ENCODE peak calls at places on chromosomes 11 and 22, in six cellular contexts. One of them, this sample, is unnamed.

GRCh38 chr11:15300282-15300681 is 185.6 kb downstream of the INSC start:
- DNase-seq in HCT116: no peak
- DNase-seq in HepG2: no peak
- DNase-seq in K562: no peak
- DNase-seq in GM12878: no peak
- DNase-seq in H1: no peak
- DNase-seq in this sample: no peak

GRCh38 chr11:70431611-70432010 is 33.3 kb downstream of the CTTN start:
- DNase-seq in H1: no peak
- DNase-seq in HCT116: no peak
- DNase-seq in K562: no peak
- DNase-seq in HepG2: no peak
- DNase-seq in GM12878: no peak
- DNase-seq in this sample: no peak

GRCh38 chr11:93921695-93922468 is 71.5 kb upstream of the VSTM5 start:
- DNase-seq in HepG2: peak
- DNase-seq in K562: peak
- DNase-seq in HCT116: peak
- DNase-seq in H1: peak
- DNase-seq in GM12878: peak
- DNase-seq in this sample: peak

GRCh38 chr22:25169278-25170031 is 30.2 kb upstream of the CRYBB3 start:
- DNase-seq in HCT116: peak
- DNase-seq in K562: no peak
- DNase-seq in HepG2: peak
- DNase-seq in H1: no peak
- DNase-seq in GM12878: no peak
- DNase-seq in this sample: no peak

GRCh38 chr11:38582151-38582550 is 1984.1 kb upstream of the RAG2 start:
- DNase-seq in K562: no peak
- DNase-seq in HCT116: no peak
- DNase-seq in GM12878: no peak
- DNase-seq in HepG2: no peak
- DNase-seq in H1: no peak
- DNase-seq in this sample: no peak

GRCh38 chr22:17106785-17107546 is 14.2 kb downstream of the TMEM121B start:
- DNase-seq in HepG2: no peak
- DNase-seq in GM12878: no peak
- DNase-seq in H1: no peak
- DNase-seq in HCT116: no peak
- DNase-seq in K562: no peak
- DNase-seq in this sample: no peak

GRCh38 chr11:88178211-88178610 is 3.0 kb upstream of the RAB38 start:
- DNase-seq in K562: no peak
- DNase-seq in HCT116: no peak
- DNase-seq in H1: no peak
- DNase-seq in HepG2: no peak
- DNase-seq in GM12878: no peak
- DNase-seq in this sample: no peak

GRCh38 chr22:36930041-36930935 is 16.9 kb downstream of the CSF2RB start:
- DNase-seq in H1: peak
- DNase-seq in GM12878: no peak
- DNase-seq in HepG2: no peak
- DNase-seq in K562: no peak
- DNase-seq in HCT116: no peak
- DNase-seq in this sample: no peak

GRCh38 chr11:132312616-132313210 is 942.3 kb downstream of the NTM start:
- DNase-seq in HCT116: no peak
- DNase-seq in H1: no peak
- DNase-seq in HepG2: no peak
- DNase-seq in GM12878: no peak
- DNase-seq in K562: peak
- DNase-seq in this sample: peak

GRCh38 chr11:65113361-65113756 is 1.7 kb downstream of the TM7SF2 start:
- DNase-seq in HepG2: no peak
- DNase-seq in H1: no peak
- DNase-seq in K562: no peak
- DNase-seq in GM12878: no peak
- DNase-seq in HCT116: no peak
- DNase-seq in this sample: no peak

GRCh38 chr11:37110383-37110782 is 512.3 kb upstream of the RAG2 start:
- DNase-seq in H1: no peak
- DNase-seq in K562: no peak
- DNase-seq in HepG2: no peak
- DNase-seq in GM12878: no peak
- DNase-seq in HCT116: no peak
- DNase-seq in this sample: no peak

GRCh38 chr11:64745523-64746328 is 1.8 kb upstream of the RASGRP2 start:
- DNase-seq in GM12878: no peak
- DNase-seq in H1: peak
- DNase-seq in K562: peak
- DNase-seq in HCT116: no peak
- DNase-seq in HepG2: no peak
- DNase-seq in this sample: peak

GRCh38 chr11:2085251-2086066 is 53.7 kb downstream of the IGF2 start:
- DNase-seq in GM12878: no peak
- DNase-seq in H1: no peak
- DNase-seq in HepG2: no peak
- DNase-seq in K562: no peak
- DNase-seq in HCT116: no peak
- DNase-seq in this sample: no peak

GRCh38 chr11:89405629-89406028 is 85.5 kb downstream of the NOX4 start:
- DNase-seq in GM12878: no peak
- DNase-seq in HepG2: no peak
- DNase-seq in H1: no peak
- DNase-seq in HCT116: peak
- DNase-seq in K562: no peak
- DNase-seq in this sample: no peak

GRCh38 chr11:124719534-124719933 is 20.2 kb upstream of the NRGN start:
- DNase-seq in HepG2: no peak
- DNase-seq in GM12878: no peak
- DNase-seq in H1: no peak
- DNase-seq in K562: no peak
- DNase-seq in HCT116: no peak
- DNase-seq in this sample: no peak

GRCh38 chr22:36585841-36586240 is 56.9 kb upstream of the EIF3D start:
- DNase-seq in GM12878: no peak
- DNase-seq in H1: no peak
- DNase-seq in K562: no peak
- DNase-seq in HepG2: no peak
- DNase-seq in HCT116: no peak
- DNase-seq in this sample: no peak

GRCh38 chr11:107598225-107599139 is 7.5 kb downstream of the ELMOD1 start:
- DNase-seq in GM12878: no peak
- DNase-seq in HepG2: no peak
- DNase-seq in K562: peak
- DNase-seq in H1: peak
- DNase-seq in HCT116: peak
- DNase-seq in this sample: peak

GRCh38 chr22:19540394-19540793 is 16.2 kb upstream of the CLDN5 start:
- DNase-seq in H1: no peak
- DNase-seq in GM12878: no peak
- DNase-seq in HCT116: no peak
- DNase-seq in HepG2: no peak
- DNase-seq in K562: no peak
- DNase-seq in this sample: no peak

GRCh38 chr22:43848366-43849171 is 13.7 kb downstream of the SULT4A1 start:
- DNase-seq in GM12878: no peak
- DNase-seq in K562: no peak
- DNase-seq in HCT116: peak
- DNase-seq in HepG2: no peak
- DNase-seq in H1: no peak
- DNase-seq in this sample: peak

GRCh38 chr11:66015094-66015881 is 3.5 kb downstream of the CST6 start:
- DNase-seq in HepG2: no peak
- DNase-seq in K562: no peak
- DNase-seq in GM12878: no peak
- DNase-seq in HCT116: peak
- DNase-seq in H1: no peak
- DNase-seq in this sample: no peak

GRCh38 chr11:130162733-130163132 is 3.2 kb downstream of the ST14 start:
- DNase-seq in HCT116: no peak
- DNase-seq in GM12878: no peak
- DNase-seq in HepG2: no peak
- DNase-seq in H1: no peak
- DNase-seq in K562: no peak
- DNase-seq in this sample: no peak

GRCh38 chr11:130161441-130161840 is 1.9 kb downstream of the ST14 start:
- DNase-seq in H1: no peak
- DNase-seq in HepG2: no peak
- DNase-seq in K562: no peak
- DNase-seq in GM12878: no peak
- DNase-seq in HCT116: no peak
- DNase-seq in this sample: no peak

GRCh38 chr11:130165601-130166456 is 6.2 kb downstream of the ST14 start:
- DNase-seq in K562: no peak
- DNase-seq in HepG2: no peak
- DNase-seq in GM12878: no peak
- DNase-seq in H1: no peak
- DNase-seq in HCT116: no peak
- DNase-seq in this sample: no peak

GRCh38 chr11:130164221-130164570 is 4.6 kb downstream of the ST14 start:
- DNase-seq in H1: no peak
- DNase-seq in K562: no peak
- DNase-seq in HCT116: no peak
- DNase-seq in GM12878: no peak
- DNase-seq in HepG2: no peak
- DNase-seq in this sample: no peak

DNA sequence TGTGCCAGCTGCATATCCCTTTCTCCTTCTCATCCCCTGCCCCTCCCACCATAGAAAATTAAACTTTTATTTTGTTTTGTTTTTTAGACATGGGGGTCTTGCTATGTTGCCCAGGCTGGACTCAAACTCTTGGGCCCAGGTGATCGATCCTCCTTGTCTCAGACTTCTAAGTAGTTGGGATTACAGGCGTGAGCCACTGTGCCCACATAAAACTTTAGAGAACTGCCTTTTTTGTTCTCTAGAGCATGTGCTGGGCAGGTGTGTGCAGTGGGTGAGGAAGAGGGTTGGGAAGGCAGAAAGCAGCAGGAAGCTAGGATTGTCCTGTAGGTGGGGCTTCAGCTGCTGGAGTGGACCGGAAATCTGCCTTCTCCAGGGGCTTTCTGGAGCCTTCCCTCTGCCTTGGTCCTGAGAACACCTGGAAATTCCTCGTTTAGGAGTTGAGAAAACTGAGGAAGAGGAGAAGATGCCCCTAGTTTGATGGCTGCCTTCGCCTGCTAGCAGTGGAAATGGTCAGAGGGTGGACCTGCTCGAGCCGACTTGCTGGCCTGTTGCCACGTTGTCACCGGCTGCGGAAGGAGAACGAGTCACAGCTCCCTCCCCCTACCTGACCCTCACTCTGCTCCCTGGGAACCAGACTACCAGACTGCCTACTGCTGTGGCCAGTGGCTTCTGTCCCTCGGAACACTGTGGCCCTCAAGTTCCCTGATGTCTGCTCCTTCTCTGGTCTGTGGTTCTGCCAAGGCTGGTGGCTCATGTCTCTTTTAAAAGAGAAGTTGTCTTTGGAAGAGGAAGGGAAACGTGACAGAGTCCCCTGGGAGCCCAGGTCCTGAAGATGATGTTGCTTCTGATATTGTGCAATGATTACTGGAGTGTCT is 4.0 kb downstream of the ST14 start:
- DNase-seq in GM12878: no peak
- DNase-seq in HepG2: peak
- DNase-seq in HCT116: no peak
- DNase-seq in H1: no peak
- DNase-seq in K562: peak
- DNase-seq in this sample: no peak
- TF ChIP-seq CTCF in GM12878: no peak
- TF ChIP-seq CTCF in HepG2: peak
- TF ChIP-seq CTCF in HCT116: peak
- TF ChIP-seq CTCF in H1: no peak
- TF ChIP-seq CTCF in K562: peak
- TF ChIP-seq CTCF in this sample: no peak

DNA sequence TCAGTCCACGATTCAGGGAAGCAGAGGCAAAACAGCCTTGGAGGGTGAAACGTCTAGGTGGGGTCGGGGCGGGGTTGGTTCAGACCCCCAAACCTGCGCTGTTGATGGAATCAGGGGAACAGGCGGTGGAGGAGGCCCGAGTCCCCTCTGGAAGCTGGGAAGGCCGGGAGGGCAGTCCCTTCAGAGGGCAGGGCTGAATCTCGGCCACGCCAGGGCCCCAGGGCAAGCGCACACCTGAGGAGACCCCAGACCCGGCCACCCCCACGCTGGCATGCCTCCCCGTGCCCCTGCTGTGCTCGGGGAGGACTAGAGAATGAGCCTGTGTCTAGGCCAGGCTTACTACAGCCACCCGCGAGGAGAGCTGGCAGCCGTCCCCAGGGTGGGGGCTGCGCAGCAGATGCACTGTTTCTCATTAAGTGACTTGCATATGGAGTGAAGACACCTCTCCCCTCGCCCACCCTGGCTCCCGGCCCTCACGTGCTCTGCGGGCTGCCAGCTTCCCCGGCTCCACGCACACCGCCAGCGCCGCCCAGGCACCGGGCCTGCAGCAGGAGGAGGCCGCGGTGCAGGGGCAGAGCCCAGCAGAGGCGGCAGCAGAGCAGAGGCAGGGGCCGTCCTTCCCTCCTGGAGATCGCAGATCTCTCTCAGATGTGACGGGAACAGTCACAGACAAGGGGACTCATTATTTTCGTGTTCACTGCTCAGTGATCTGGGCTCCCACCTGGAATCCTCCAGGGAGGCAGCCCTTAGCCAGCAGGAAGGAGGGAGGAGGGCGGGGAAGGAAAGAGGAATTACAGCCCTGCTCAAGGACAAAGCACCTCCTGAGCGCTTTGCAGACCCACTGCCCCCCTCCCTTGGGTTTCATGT is 47.1 kb upstream of the OPCML start:
- DNase-seq in GM12878: no peak
- DNase-seq in H1: peak
- DNase-seq in HCT116: no peak
- DNase-seq in K562: no peak
- DNase-seq in HepG2: no peak
- DNase-seq in this sample: peak
- TF ChIP-seq ATF3 in GM12878: no peak
- TF ChIP-seq ATF3 in H1: no peak
- TF ChIP-seq ATF3 in HCT116: no peak
- TF ChIP-seq ATF3 in K562: no peak
- TF ChIP-seq ATF3 in HepG2: no peak
- TF ChIP-seq ATF3 in this sample: no peak

DNA sequence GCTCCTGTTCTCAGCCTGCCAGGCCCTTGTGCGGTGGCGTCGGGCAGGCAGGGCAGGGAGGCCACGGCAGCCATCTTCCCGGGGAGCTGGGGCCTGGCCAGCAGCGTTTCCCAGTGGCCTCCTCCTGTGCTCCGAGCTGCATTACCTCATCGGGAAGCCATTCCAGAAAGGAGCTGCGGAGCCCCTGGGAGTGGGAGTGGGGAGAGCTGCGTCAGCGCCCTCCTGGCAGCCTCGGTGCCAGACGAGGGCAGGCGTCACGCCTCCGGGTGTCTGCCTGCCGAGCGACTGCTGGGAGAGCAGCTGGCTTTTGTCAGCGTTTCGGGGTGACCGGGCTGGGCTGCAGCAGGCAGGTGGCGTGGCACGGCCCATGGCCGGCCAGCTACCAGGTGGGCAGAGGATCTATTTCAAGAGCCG is 30.9 kb upstream of the WNT7B start:
- DNase-seq in GM12878: no peak
- DNase-seq in HCT116: no peak
- DNase-seq in HepG2: no peak
- DNase-seq in H1: no peak
- DNase-seq in K562: no peak
- DNase-seq in this sample: no peak
- TF ChIP-seq CTCF in GM12878: no peak
- TF ChIP-seq CTCF in HCT116: no peak
- TF ChIP-seq CTCF in HepG2: no peak
- TF ChIP-seq CTCF in H1: no peak
- TF ChIP-seq CTCF in K562: no peak
- TF ChIP-seq CTCF in this sample: no peak

GRCh38 chr11:46737699-46738098 is 18.7 kb downstream of the F2 start:
- DNase-seq in HCT116: no peak
- DNase-seq in K562: no peak
- DNase-seq in HepG2: no peak
- DNase-seq in H1: no peak
- DNase-seq in GM12878: no peak
- DNase-seq in this sample: no peak
- TF ChIP-seq ATF3 in HCT116: no peak
- TF ChIP-seq ATF3 in K562: no peak
- TF ChIP-seq ATF3 in HepG2: no peak
- TF ChIP-seq ATF3 in H1: no peak
- TF ChIP-seq ATF3 in GM12878: no peak
- TF ChIP-seq ATF3 in this sample: no peak